ENCODE peak calls at places on chromosomes 3 and 15, in seven cellular contexts. F is stimulated activated CD4-positive, alpha-beta T cell treated with anti-CD3 and anti-CD28 coated beads, Interleukin-15, amount 100 ng/mL, for 1 hour; T is astrocyte; Y is NCI-H460; P is EL; V is substantia nigra; J is A172. K is an unnamed sample.
A peak's percentile ranks its signal among the peaks of the same experiment; 100 is the strongest.

GRCh38 chr3:195753609-195754008 is 32.8 kb downstream of the MUC20 start:
- DNase-seq in F (no peak), T (no peak), Y (no peak), P (no peak), V (no peak), J (no peak), K (no peak)

GRCh38 chr3:95302044-95302443 is 1239.2 kb downstream of the NSUN3 start:
- DNase-seq in F (no peak), T (peak; percentile 58), Y (no peak), P (peak; percentile 1), V (no peak), J (peak; percentile 52), K (peak; percentile 43)

GRCh38 chr3:9206287-9206686 is 43.2 kb downstream of the SRGAP3 start:
- DNase-seq in F (no peak), T (no peak), Y (no peak), P (no peak), V (no peak), J (no peak), K (no peak)

GRCh38 chr15:41013698-41014414 is 60.6 kb downstream of the CHAC1 start:
- DNase-seq in F (no peak), T (no peak), Y (no peak), P (no peak), V (no peak), J (no peak), K (no peak)

GRCh38 chr15:77421370-77421700 is 647 bp downstream of the HMG20A start:
- DNase-seq in F (no peak), T (no peak), Y (no peak), P (no peak), V (no peak), J (no peak), K (peak; percentile 26)

GRCh38 chr3:90092994-90093393 is 985.6 kb downstream of the EPHA3 start:
- DNase-seq in F (no peak), T (peak; percentile 4), Y (peak; percentile 4), P (no peak), V (no peak), J (no peak), K (peak; percentile 51)

GRCh38 chr3:14227866-14228265 is 49.2 kb downstream of the LSM3 start:
- DNase-seq in F (no peak), T (no peak), Y (no peak), P (no peak), V (no peak), J (no peak), K (no peak)

GRCh38 chr3:156721687-156722086 is 47.3 kb downstream of the TIPARP start:
- DNase-seq in F (no peak), T (no peak), Y (no peak), P (no peak), V (no peak), J (no peak), K (no peak)

GRCh38 chr15:57476533-57476975 is 100.2 kb downstream of the CGNL1 start:
- DNase-seq in F (no peak), T (peak; percentile 94), Y (no peak), P (peak; percentile 49), V (no peak), J (peak; percentile 58), K (peak; percentile 67)

GRCh38 chr15:66733976-66734375 is 31.9 kb downstream of the SMAD6 start:
- DNase-seq in F (no peak), T (no peak), Y (no peak), P (no peak), V (peak; percentile 28), J (no peak), K (no peak)

GRCh38 chr15:30885814-30886213 is 17.9 kb upstream of the FAN1 start:
- DNase-seq in F (no peak), T (no peak), Y (no peak), P (peak; percentile 15), V (no peak), J (peak; percentile 23), K (peak; percentile 6)

GRCh38 chr15:60639502-60639901 is 160.6 kb upstream of the ICE2 start:
- DNase-seq in F (no peak), T (no peak), Y (no peak), P (no peak), V (no peak), J (no peak), K (no peak)

GRCh38 chr15:98969126-98969735 is 38.4 kb downstream of the PGPEP1L start:
- DNase-seq in F (no peak), T (no peak), Y (no peak), P (no peak), V (no peak), J (no peak), K (no peak)

GRCh38 chr15:58077427-58077826 is 11.9 kb upstream of the ALDH1A2 start:
- DNase-seq in F (no peak), T (no peak), Y (no peak), P (peak; percentile 1), V (no peak), J (peak; percentile 4), K (no peak)

GRCh38 chr3:134449277-134449676 is 36.5 kb downstream of the ANAPC13 start:
- DNase-seq in F (no peak), T (no peak), Y (no peak), P (peak; percentile 56), V (peak; percentile 76), J (peak; percentile 53), K (peak; percentile 60)

GRCh38 chr15:84648539-84648938 is 5.5 kb downstream of the WDR73 start:
- DNase-seq in F (no peak), T (no peak), Y (no peak), P (no peak), V (no peak), J (no peak), K (peak; percentile 31)

GRCh38 chr3:97125902-97126499 is 311.6 kb downstream of the EPHA6 start:
- DNase-seq in F (no peak), T (no peak), Y (no peak), P (no peak), V (no peak), J (no peak), K (no peak)

GRCh38 chr3:159941043-159941994 is 47.3 kb upstream of the IL12A start:
- DNase-seq in F (no peak), T (no peak), Y (no peak), P (peak; percentile 40), V (no peak), J (peak; percentile 37), K (peak; percentile 21)

GRCh38 chr15:48939686-48940085 is 24.0 kb downstream of the SHC4 start:
- DNase-seq in F (no peak), T (peak; percentile 99), Y (no peak), P (peak; percentile 95), V (no peak), J (peak; percentile 95), K (peak; percentile 96)

GRCh38 chr3:190345027-190345821 is 23.0 kb upstream of the CLDN1 start:
- DNase-seq in F (no peak), T (peak; percentile 98), Y (peak; percentile 94), P (peak; percentile 95), V (no peak), J (peak; percentile 92), K (peak; percentile 84)

GRCh38 chr3:114213669-114214541 is 23.5 kb downstream of the ZNF80 start:
- DNase-seq in F (peak; percentile 41), T (peak; percentile 77), Y (peak; percentile 1), P (peak; percentile 87), V (peak; percentile 1), J (peak; percentile 65), K (peak; percentile 71)

GRCh38 chr3:171783086-171783485 is 27.2 kb downstream of the PLD1 start:
- DNase-seq in F (no peak), T (peak; percentile 83), Y (no peak), P (no peak), V (no peak), J (no peak), K (no peak)

GRCh38 chr3:81581966-81582599 is 179.4 kb downstream of the GBE1 start:
- DNase-seq in F (no peak), T (peak; percentile 12), Y (peak; percentile 24), P (peak; percentile 42), V (peak; percentile 22), J (peak; percentile 38), K (peak; percentile 49)

GRCh38 chr3:7333125-7333524 is 472.2 kb downstream of the GRM7 start:
- DNase-seq in F (no peak), T (no peak), Y (no peak), P (no peak), V (no peak), J (no peak), K (no peak)

GRCh38 chr15:85627245-85627935 is 167.3 kb downstream of the KLHL25 start:
- DNase-seq in F (no peak), T (no peak), Y (no peak), P (no peak), V (no peak), J (no peak), K (no peak)

GRCh38 chr3:141738636-141739363 is 702 bp downstream of the RNF7 start:
- DNase-seq in F (no peak), T (peak; percentile 36), Y (no peak), P (peak; percentile 58), V (peak; percentile 33), J (peak; percentile 36), K (peak; percentile 50)

GRCh38 chr3:127722928-127723603 is 50.3 kb downstream of the ABTB1 start:
- DNase-seq in F (no peak), T (no peak), Y (no peak), P (no peak), V (no peak), J (no peak), K (no peak)

GRCh38 chr3:13260259-13261103 is 159.6 kb downstream of the NUP210 start:
- DNase-seq in F (no peak), T (no peak), Y (no peak), P (no peak), V (peak; percentile 18), J (no peak), K (no peak)

GRCh38 chr15:66702770-66703539 is 919 bp downstream of the SMAD6 start:
- DNase-seq in F (no peak), T (peak; percentile 14), Y (no peak), P (no peak), V (no peak), J (no peak), K (no peak)

GRCh38 chr3:135915206-135915605 is 50.3 kb upstream of the PPP2R3A start:
- DNase-seq in F (no peak), T (no peak), Y (no peak), P (no peak), V (no peak), J (peak; percentile 13), K (no peak)

K was measured in LHCN-M2.